ENCODE peak calls at places on chromosomes 2 and 18, in nine cellular contexts. One of them, this sample, is unnamed.

GRCh38 chr18:12239426-12239825 is 14.7 kb upstream of the CIDEA start:
- DNase-seq in pancreas: no peak
- DNase-seq in cardiac fibroblast: no peak
- DNase-seq in prostate gland: no peak
- DNase-seq in IMR-90: peak
- DNase-seq in AG04449: no peak
- DNase-seq in WERI-Rb-1: no peak
- DNase-seq in kidney epithelial cell: no peak
- DNase-seq in fibroblast of the aortic adventitia: peak
- DNase-seq in this sample: no peak

GRCh38 chr2:1781291-1782080 is 37.2 kb upstream of the PXDN start:
- DNase-seq in pancreas: no peak
- DNase-seq in kidney epithelial cell: no peak
- DNase-seq in cardiac fibroblast: no peak
- DNase-seq in AG04449: no peak
- DNase-seq in WERI-Rb-1: no peak
- DNase-seq in fibroblast of the aortic adventitia: no peak
- DNase-seq in prostate gland: no peak
- DNase-seq in IMR-90: no peak
- DNase-seq in this sample: no peak

GRCh38 chr2:235312571-235312970 is 181.3 kb upstream of the AGAP1 start:
- DNase-seq in IMR-90: no peak
- DNase-seq in pancreas: no peak
- DNase-seq in prostate gland: no peak
- DNase-seq in kidney epithelial cell: no peak
- DNase-seq in cardiac fibroblast: no peak
- DNase-seq in AG04449: no peak
- DNase-seq in WERI-Rb-1: no peak
- DNase-seq in fibroblast of the aortic adventitia: no peak
- DNase-seq in this sample: no peak

GRCh38 chr2:48714240-48714639 is 41.3 kb downstream of the LHCGR start:
- DNase-seq in kidney epithelial cell: no peak
- DNase-seq in IMR-90: peak
- DNase-seq in AG04449: no peak
- DNase-seq in WERI-Rb-1: no peak
- DNase-seq in pancreas: no peak
- DNase-seq in fibroblast of the aortic adventitia: no peak
- DNase-seq in prostate gland: no peak
- DNase-seq in cardiac fibroblast: peak
- DNase-seq in this sample: no peak

GRCh38 chr2:147888665-147889064 is 43.8 kb downstream of the ACVR2A start:
- DNase-seq in IMR-90: no peak
- DNase-seq in WERI-Rb-1: no peak
- DNase-seq in pancreas: no peak
- DNase-seq in cardiac fibroblast: no peak
- DNase-seq in AG04449: no peak
- DNase-seq in prostate gland: no peak
- DNase-seq in fibroblast of the aortic adventitia: peak
- DNase-seq in kidney epithelial cell: no peak
- DNase-seq in this sample: no peak

GRCh38 chr18:23503967-23504352 is 649 bp downstream of the RMC1 start:
- DNase-seq in cardiac fibroblast: peak
- DNase-seq in kidney epithelial cell: no peak
- DNase-seq in pancreas: no peak
- DNase-seq in fibroblast of the aortic adventitia: no peak
- DNase-seq in IMR-90: no peak
- DNase-seq in AG04449: no peak
- DNase-seq in WERI-Rb-1: no peak
- DNase-seq in prostate gland: no peak
- DNase-seq in this sample: no peak

GRCh38 chr2:207184348-207184747 is 18.6 kb upstream of the KLF7 start:
- DNase-seq in kidney epithelial cell: no peak
- DNase-seq in pancreas: no peak
- DNase-seq in prostate gland: no peak
- DNase-seq in cardiac fibroblast: peak
- DNase-seq in WERI-Rb-1: no peak
- DNase-seq in IMR-90: peak
- DNase-seq in AG04449: no peak
- DNase-seq in fibroblast of the aortic adventitia: peak
- DNase-seq in this sample: no peak

GRCh38 chr18:6044773-6045172 is 149.5 kb upstream of the TMEM200C start:
- DNase-seq in cardiac fibroblast: peak
- DNase-seq in AG04449: no peak
- DNase-seq in WERI-Rb-1: no peak
- DNase-seq in prostate gland: no peak
- DNase-seq in pancreas: no peak
- DNase-seq in IMR-90: peak
- DNase-seq in fibroblast of the aortic adventitia: no peak
- DNase-seq in kidney epithelial cell: no peak
- DNase-seq in this sample: no peak

GRCh38 chr18:78431606-78432005 is 548.0 kb upstream of the SALL3 start:
- DNase-seq in fibroblast of the aortic adventitia: no peak
- DNase-seq in WERI-Rb-1: no peak
- DNase-seq in kidney epithelial cell: no peak
- DNase-seq in IMR-90: no peak
- DNase-seq in cardiac fibroblast: no peak
- DNase-seq in AG04449: no peak
- DNase-seq in prostate gland: no peak
- DNase-seq in pancreas: no peak
- DNase-seq in this sample: no peak

GRCh38 chr2:132670104-132670960 is at the start of gene LYPD1:
- DNase-seq in fibroblast of the aortic adventitia: peak
- DNase-seq in prostate gland: no peak
- DNase-seq in IMR-90: no peak
- DNase-seq in cardiac fibroblast: no peak
- DNase-seq in pancreas: peak
- DNase-seq in WERI-Rb-1: no peak
- DNase-seq in AG04449: no peak
- DNase-seq in kidney epithelial cell: no peak
- DNase-seq in this sample: peak

GRCh38 chr2:101305492-101306123 is 2.9 kb downstream of the RNF149 start:
- DNase-seq in AG04449: no peak
- DNase-seq in prostate gland: no peak
- DNase-seq in WERI-Rb-1: peak
- DNase-seq in pancreas: no peak
- DNase-seq in cardiac fibroblast: peak
- DNase-seq in kidney epithelial cell: no peak
- DNase-seq in fibroblast of the aortic adventitia: peak
- DNase-seq in IMR-90: peak
- DNase-seq in this sample: no peak

GRCh38 chr2:125746321-125746983 is 909.5 kb upstream of the GYPC start:
- DNase-seq in IMR-90: no peak
- DNase-seq in prostate gland: no peak
- DNase-seq in fibroblast of the aortic adventitia: no peak
- DNase-seq in cardiac fibroblast: no peak
- DNase-seq in WERI-Rb-1: no peak
- DNase-seq in kidney epithelial cell: no peak
- DNase-seq in pancreas: no peak
- DNase-seq in AG04449: no peak
- DNase-seq in this sample: no peak

GRCh38 chr2:125745514-125745913 is 910.4 kb upstream of the GYPC start:
- DNase-seq in kidney epithelial cell: no peak
- DNase-seq in fibroblast of the aortic adventitia: no peak
- DNase-seq in IMR-90: no peak
- DNase-seq in pancreas: no peak
- DNase-seq in prostate gland: no peak
- DNase-seq in WERI-Rb-1: peak
- DNase-seq in AG04449: no peak
- DNase-seq in cardiac fibroblast: peak
- DNase-seq in this sample: peak
- TF ChIP-seq CTCF in kidney epithelial cell: peak
- TF ChIP-seq CTCF in fibroblast of the aortic adventitia: no peak
- TF ChIP-seq CTCF in IMR-90: no peak
- TF ChIP-seq CTCF in pancreas: peak
- TF ChIP-seq CTCF in prostate gland: no peak
- TF ChIP-seq CTCF in WERI-Rb-1: peak
- TF ChIP-seq CTCF in AG04449: no peak
- TF ChIP-seq CTCF in cardiac fibroblast: no peak
- TF ChIP-seq CTCF in this sample: no peak

GRCh38 chr2:33599175-33599942 is at the start of gene FAM98A:
- DNase-seq in fibroblast of the aortic adventitia: peak
- DNase-seq in AG04449: peak
- DNase-seq in prostate gland: peak
- DNase-seq in WERI-Rb-1: peak
- DNase-seq in IMR-90: peak
- DNase-seq in kidney epithelial cell: peak
- DNase-seq in pancreas: peak
- DNase-seq in cardiac fibroblast: peak
- DNase-seq in this sample: peak
- TF ChIP-seq CTCF in fibroblast of the aortic adventitia: peak
- TF ChIP-seq CTCF in AG04449: no peak
- TF ChIP-seq CTCF in prostate gland: peak
- TF ChIP-seq CTCF in WERI-Rb-1: peak
- TF ChIP-seq CTCF in IMR-90: no peak
- TF ChIP-seq CTCF in kidney epithelial cell: peak
- TF ChIP-seq CTCF in pancreas: no peak
- TF ChIP-seq CTCF in cardiac fibroblast: peak
- TF ChIP-seq CTCF in this sample: no peak

DNA sequence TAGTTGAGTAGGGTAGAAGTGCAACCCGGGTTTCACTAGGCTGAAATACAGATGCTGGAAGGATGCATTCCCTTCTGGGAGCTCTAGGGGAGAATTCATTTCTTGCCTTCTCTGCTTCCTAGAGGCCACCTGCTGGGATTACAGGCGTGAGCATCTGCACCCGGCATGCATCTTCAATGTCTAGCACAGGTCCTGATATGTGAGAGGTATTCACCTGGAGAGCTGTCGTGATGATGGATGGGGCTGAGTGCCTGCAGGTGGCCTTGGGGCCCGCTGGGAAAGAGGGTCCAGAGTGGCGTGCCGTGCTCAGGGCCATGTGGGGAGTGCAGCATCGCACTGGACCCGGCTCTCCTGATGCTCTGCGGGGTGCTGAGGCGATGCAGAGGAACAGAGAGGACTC is 6.6 kb upstream of the NTSR2 start:
- DNase-seq in kidney epithelial cell: no peak
- DNase-seq in cardiac fibroblast: no peak
- DNase-seq in fibroblast of the aortic adventitia: no peak
- DNase-seq in prostate gland: no peak
- DNase-seq in pancreas: peak
- DNase-seq in IMR-90: no peak
- DNase-seq in AG04449: no peak
- DNase-seq in WERI-Rb-1: peak
- DNase-seq in this sample: no peak
- TF ChIP-seq CTCF in kidney epithelial cell: no peak
- TF ChIP-seq CTCF in cardiac fibroblast: no peak
- TF ChIP-seq CTCF in fibroblast of the aortic adventitia: no peak
- TF ChIP-seq CTCF in prostate gland: no peak
- TF ChIP-seq CTCF in pancreas: no peak
- TF ChIP-seq CTCF in IMR-90: peak
- TF ChIP-seq CTCF in AG04449: no peak
- TF ChIP-seq CTCF in WERI-Rb-1: peak
- TF ChIP-seq CTCF in this sample: no peak

DNA sequence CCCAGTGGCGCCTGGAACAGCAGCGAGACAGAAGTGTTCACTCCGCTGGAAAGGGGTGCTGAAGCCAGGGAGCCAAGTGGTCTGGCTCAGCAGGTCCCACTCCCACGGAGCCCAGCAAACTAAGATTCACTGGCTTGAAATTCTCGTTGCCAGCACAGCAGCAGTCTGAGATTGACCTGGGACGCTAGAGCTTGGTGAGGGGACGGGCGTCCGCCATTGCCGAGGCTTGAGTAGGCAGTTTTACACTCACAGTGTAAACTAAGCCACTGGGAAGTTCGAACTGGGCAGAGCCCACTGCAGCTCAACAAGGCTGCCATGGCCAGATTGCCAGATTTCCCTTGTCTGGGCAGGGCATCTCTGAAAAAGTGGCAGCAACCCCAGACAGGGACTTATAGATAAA is 94.8 kb downstream of the RTTN start:
- DNase-seq in cardiac fibroblast: no peak
- DNase-seq in IMR-90: no peak
- DNase-seq in pancreas: no peak
- DNase-seq in kidney epithelial cell: no peak
- DNase-seq in prostate gland: no peak
- DNase-seq in WERI-Rb-1: no peak
- DNase-seq in AG04449: no peak
- DNase-seq in fibroblast of the aortic adventitia: no peak
- DNase-seq in this sample: no peak
- TF ChIP-seq CTCF in cardiac fibroblast: no peak
- TF ChIP-seq CTCF in IMR-90: no peak
- TF ChIP-seq CTCF in pancreas: no peak
- TF ChIP-seq CTCF in kidney epithelial cell: no peak
- TF ChIP-seq CTCF in prostate gland: no peak
- TF ChIP-seq CTCF in WERI-Rb-1: no peak
- TF ChIP-seq CTCF in AG04449: no peak
- TF ChIP-seq CTCF in fibroblast of the aortic adventitia: no peak
- TF ChIP-seq CTCF in this sample: no peak

DNA sequence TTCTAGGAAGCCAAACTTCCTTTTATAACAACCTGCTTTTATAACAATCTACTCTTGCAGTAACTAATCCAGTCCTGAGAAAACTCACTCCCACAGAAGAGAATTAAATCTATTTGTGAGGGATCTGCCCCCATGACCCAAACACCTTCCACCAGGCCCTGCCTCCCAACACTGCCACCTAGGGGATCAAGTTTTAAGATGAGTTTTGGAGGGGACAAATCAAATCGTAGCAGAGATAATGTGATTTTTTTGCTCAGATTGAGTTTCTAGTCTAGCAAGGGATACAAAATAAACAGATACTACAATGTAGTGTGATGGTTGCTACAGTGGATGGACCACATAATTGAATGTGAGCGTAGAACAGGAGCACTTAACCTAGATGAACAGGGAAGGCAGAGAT is 52.2 kb downstream of the NCOA1 start:
- DNase-seq in IMR-90: no peak
- DNase-seq in prostate gland: no peak
- DNase-seq in fibroblast of the aortic adventitia: no peak
- DNase-seq in kidney epithelial cell: no peak
- DNase-seq in WERI-Rb-1: peak
- DNase-seq in AG04449: no peak
- DNase-seq in cardiac fibroblast: peak
- DNase-seq in pancreas: no peak
- DNase-seq in this sample: no peak
- TF ChIP-seq CTCF in IMR-90: no peak
- TF ChIP-seq CTCF in prostate gland: no peak
- TF ChIP-seq CTCF in fibroblast of the aortic adventitia: peak
- TF ChIP-seq CTCF in kidney epithelial cell: peak
- TF ChIP-seq CTCF in WERI-Rb-1: peak
- TF ChIP-seq CTCF in AG04449: no peak
- TF ChIP-seq CTCF in cardiac fibroblast: peak
- TF ChIP-seq CTCF in pancreas: no peak
- TF ChIP-seq CTCF in this sample: no peak

This sample was measured in Calu3.